ENCODE peak calls at places on chromosome 3, in seven cellular contexts. P, H, X, A, Q, N and T are unnamed samples.
A peak's percentile ranks its signal among the peaks of the same experiment; 100 is the strongest.

GRCh38 chr3:12155264-12155663 is 3.4 kb downstream of the TIMP4 start:
- DNase-seq in P (no peak), H (no peak), X (no peak), A (no peak), Q (no peak), N (no peak), T (no peak)

GRCh38 chr3:81216192-81216591 is 545.3 kb downstream of the GBE1 start:
- DNase-seq in P (no peak), H (no peak), X (no peak), A (no peak), Q (no peak), N (no peak), T (no peak)

GRCh38 chr3:122497425-122497824 is 17.3 kb downstream of the KPNA1 start:
- DNase-seq in P (no peak), H (no peak), X (no peak), A (peak; percentile 26), Q (no peak), N (no peak), T (peak; percentile 30)

GRCh38 chr3:41265011-41265545 is 65.8 kb downstream of the CTNNB1 start:
- DNase-seq in P (no peak), H (peak; percentile 17), X (no peak), A (no peak), Q (no peak), N (no peak), T (no peak)

GRCh38 chr3:129315386-129315991 is 36.8 kb downstream of the HMCES start:
- DNase-seq in P (peak; percentile 78), H (peak; percentile 56), X (peak; percentile 36), A (no peak), Q (no peak), N (no peak), T (no peak)

GRCh38 chr3:131163-131889 is 65.2 kb upstream of the CHL1 start:
- DNase-seq in P (no peak), H (no peak), X (peak; percentile 22), A (no peak), Q (no peak), N (no peak), T (no peak)

GRCh38 chr3:98013428-98014349 is 21.4 kb downstream of the GABRR3 start:
- DNase-seq in P (peak; percentile 11), H (no peak), X (no peak), A (no peak), Q (no peak), N (no peak), T (no peak)

GRCh38 chr3:140972833-140973232 is 31.2 kb downstream of the SLC25A36 start:
- DNase-seq in P (peak; percentile 19), H (no peak), X (no peak), A (peak; percentile 8), Q (no peak), N (no peak), T (no peak)

GRCh38 chr3:82410366-82410765 is 648.9 kb upstream of the GBE1 start:
- DNase-seq in P (no peak), H (peak; percentile 9), X (no peak), A (no peak), Q (no peak), N (no peak), T (no peak)

DNA sequence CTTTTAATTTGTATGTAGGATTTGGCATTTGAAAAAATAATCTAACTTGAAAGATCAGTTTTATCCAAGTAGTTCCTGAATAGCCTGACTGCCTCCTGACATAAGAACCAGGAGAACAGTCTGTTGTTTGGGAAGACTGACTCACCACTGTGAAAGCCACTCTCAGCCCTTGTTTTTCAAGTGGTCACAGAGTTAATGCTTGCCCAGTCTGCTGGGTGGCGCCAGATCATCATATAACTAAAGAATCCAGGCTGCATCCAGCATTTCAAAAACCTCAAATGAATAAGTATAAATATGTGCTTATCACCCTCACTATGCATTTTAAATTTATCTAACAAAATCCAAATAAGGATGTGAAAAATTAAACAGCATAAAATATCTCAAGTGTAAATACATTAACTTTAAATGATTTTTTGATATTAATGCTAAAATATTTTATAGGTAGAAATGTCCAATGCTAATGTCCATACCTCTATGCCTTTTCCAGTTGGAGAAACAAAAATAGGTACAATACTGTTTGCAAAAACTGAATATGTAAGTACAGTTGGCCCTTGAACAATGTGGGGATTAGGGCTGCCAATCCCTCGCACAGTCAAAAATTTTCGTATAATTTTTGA is 26.9 kb upstream of the ZBBX start:
- DNase-seq in P (peak; percentile 41), H (peak; percentile 74), X (peak; percentile 21), A (peak; percentile 3), Q (no peak), N (no peak), T (no peak)
- TF ChIP-seq CTCF in P (peak; percentile 74), H (peak; percentile 49), X (peak; percentile 36), A (peak; percentile 27), Q (peak; percentile 14), N (no peak), T (peak; percentile 13)

GRCh38 chr3:9248232-9249191 is 934 bp downstream of the SRGAP3 start:
- DNase-seq in P (no peak), H (no peak), X (no peak), A (no peak), Q (no peak), N (peak; percentile 26), T (no peak)

GRCh38 chr3:9251055-9251786 is 1.8 kb upstream of the SRGAP3 start:
- DNase-seq in P (no peak), H (no peak), X (peak; percentile 77), A (no peak), Q (no peak), N (peak; percentile 68), T (no peak)

GRCh38 chr3:9247361-9248231 is 1.9 kb downstream of the SRGAP3 start:
- DNase-seq in P (no peak), H (no peak), X (no peak), A (no peak), Q (no peak), N (peak; percentile 66), T (no peak)

GRCh38 chr3:9250236-9250635 is 790 bp upstream of the SRGAP3 start:
- DNase-seq in P (no peak), H (no peak), X (no peak), A (no peak), Q (no peak), N (peak; percentile 9), T (no peak)

GRCh38 chr3:9249273-9250192 is at the start of gene SRGAP3:
- DNase-seq in P (peak; percentile 82), H (peak; percentile 84), X (peak; percentile 92), A (peak; percentile 87), Q (peak; percentile 83), N (peak; percentile 85), T (peak; percentile 89)
- TF ChIP-seq CTCF in P (peak; percentile 23), H (no peak), X (peak; percentile 19), A (peak; percentile 23), Q (no peak), N (no peak), T (no peak)

DNA sequence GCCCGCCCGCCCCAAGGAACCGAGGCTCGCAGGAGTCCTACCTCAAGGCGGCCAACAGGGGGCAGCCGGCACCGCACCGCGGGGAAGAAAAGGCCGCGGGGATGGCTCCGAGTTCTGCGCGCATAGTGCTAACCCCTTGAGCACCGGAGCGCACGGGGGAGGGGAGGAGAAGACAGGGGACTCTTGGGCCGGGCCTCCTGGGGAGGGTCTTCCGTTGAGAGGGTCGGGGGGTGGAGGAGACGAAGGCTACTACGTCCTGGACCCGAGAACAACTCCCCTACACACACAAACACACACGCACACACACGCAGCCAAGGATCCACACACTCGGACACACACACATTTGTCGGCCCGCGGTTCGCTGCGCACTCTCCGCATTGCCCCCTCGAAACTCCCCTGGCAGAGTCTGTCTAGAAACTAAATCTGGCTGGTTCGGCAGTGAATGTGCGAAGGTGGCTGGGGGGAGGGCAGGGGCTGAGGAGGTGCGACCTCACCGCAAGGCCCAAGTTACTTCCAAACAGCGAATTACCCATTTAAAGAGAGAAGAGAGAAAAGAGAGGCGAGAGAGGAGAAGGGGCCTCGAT is 1.8 kb downstream of the WNT5A start:
- DNase-seq in P (peak; percentile 90), H (peak; percentile 31), X (peak; percentile 68), A (peak; percentile 86), Q (no peak), N (no peak), T (peak; percentile 89)
- TF ChIP-seq CTCF in P (peak; percentile 65), H (no peak), X (peak; percentile 69), A (peak; percentile 73), Q (peak; percentile 26), N (peak; percentile 87), T (peak; percentile 69)

GRCh38 chr3:126351771-126352475 is 5.3 kb downstream of the KLF15 start:
- DNase-seq in P (no peak), H (no peak), X (no peak), A (no peak), Q (no peak), N (no peak), T (no peak)
- TF ChIP-seq CTCF in P (peak; percentile 49), H (no peak), X (no peak), A (no peak), Q (no peak), N (no peak), T (no peak)